ENCODE peak calls at places on chromosomes 12 and 14, in five cellular contexts. O, V, T, X and P are unnamed samples.

GRCh38 chr14:80930836-80931389 is 10.6 kb downstream of the CEP128 start:
- DNase-seq in O (no peak), V (no peak), X (peak; percentile 96), T (peak; percentile 21), P (no peak)

GRCh38 chr14:52253503-52253902 is 14.0 kb upstream of the PTGDR start:
- DNase-seq in V (no peak), T (no peak), X (peak; percentile 5), O (no peak), P (peak; percentile 46)

GRCh38 chr12:112413846-112414625 is 4.6 kb upstream of the RPL6 start:
- DNase-seq in O (no peak), V (no peak), T (no peak), X (no peak), P (no peak)

GRCh38 chr12:27335364-27336145 is 2.9 kb downstream of the BMAL2 start:
- DNase-seq in O (no peak), V (no peak), T (no peak), X (no peak), P (no peak)

GRCh38 chr12:122422769-122423257 is 344 bp upstream of the CLIP1 start:
- DNase-seq in O (peak; percentile 54), T (no peak), V (no peak), X (peak; percentile 54), P (peak; percentile 89)

GRCh38 chr14:76313303-76313702 is 62.6 kb upstream of the ESRRB start:
- DNase-seq in O (no peak), X (no peak), T (no peak), V (peak; percentile 2), P (no peak)

GRCh38 chr14:88421286-88421685 is 35.8 kb downstream of the SPATA7 start:
- DNase-seq in V (no peak), X (peak; percentile 32), O (no peak), T (no peak), P (no peak)

GRCh38 chr12:95258146-95258545 is 40.5 kb downstream of the VEZT start:
- DNase-seq in V (no peak), X (peak; percentile 55), O (no peak), T (no peak), P (no peak)

GRCh38 chr14:73591690-73592448 is at the start of gene ACOT4:
- DNase-seq in T (peak; percentile 35), X (peak; percentile 20), V (peak; percentile 80), O (peak; percentile 54), P (peak; percentile 73)

GRCh38 chr14:64196668-64197411 is 97.3 kb downstream of the ESR2 start:
- DNase-seq in T (no peak), O (peak; percentile 59), V (peak; percentile 90), X (peak; percentile 64), P (peak; percentile 90)

GRCh38 chr12:9378430-9378835 is 170.2 kb upstream of the PZP start:
- DNase-seq in O (no peak), T (no peak), X (no peak), V (no peak), P (peak; percentile 85)

GRCh38 chr14:100640481-100641273 is 53.5 kb upstream of the BEGAIN start:
- DNase-seq in O (peak; percentile 38), X (peak; percentile 28), V (no peak), T (peak; percentile 41), P (no peak)

GRCh38 chr12:120252071-120252906 is 13.2 kb downstream of the PXN start:
- DNase-seq in X (no peak), T (peak; percentile 65), V (no peak), O (no peak), P (no peak)

GRCh38 chr14:33120966-33121365 is 182.3 kb downstream of the NPAS3 start:
- DNase-seq in T (no peak), X (no peak), V (no peak), O (no peak), P (no peak)

GRCh38 chr12:108338915-108339657 is at the start of gene CMKLR1:
- DNase-seq in X (no peak), V (peak; percentile 74), T (no peak), O (peak; percentile 85), P (peak; percentile 84)

GRCh38 chr14:35390577-35391387 is 13.8 kb downstream of the NFKBIA start:
- DNase-seq in T (no peak), V (no peak), X (no peak), O (peak; percentile 33), P (peak; percentile 55)

GRCh38 chr12:128969480-128970055 is 116.3 kb downstream of the GLT1D1 start:
- DNase-seq in V (peak; percentile 69), X (no peak), O (no peak), T (no peak), P (peak; percentile 94)

GRCh38 chr12:108633534-108634224 is at the start of gene SELPLG:
- DNase-seq in V (peak; percentile 94), X (no peak), T (peak; percentile 83), O (peak; percentile 92), P (no peak)

GRCh38 chr14:99119554-99119953 is 152.4 kb downstream of the BCL11B start:
- DNase-seq in T (no peak), X (no peak), O (peak; percentile 19), V (no peak), P (peak; percentile 34)

GRCh38 chr12:66881401-66881800 is 202.5 kb upstream of the GRIP1 start:
- DNase-seq in O (no peak), V (no peak), X (no peak), T (no peak), P (no peak)

GRCh38 chr14:72515779-72516770 is 377.8 kb downstream of the DPF3 start:
- DNase-seq in O (no peak), X (peak; percentile 69), V (no peak), T (no peak), P (peak; percentile 61)

GRCh38 chr12:15320881-15321280 is 1.4 kb upstream of the PTPRO start:
- DNase-seq in V (no peak), T (no peak), X (no peak), O (no peak), P (no peak)

GRCh38 chr14:74459981-74460380 is 33.1 kb downstream of the NPC2 start:
- DNase-seq in T (no peak), V (no peak), X (no peak), O (no peak), P (peak; percentile 36)

GRCh38 chr12:54386781-54387467 is 2.4 kb upstream of the ZNF385A start:
- DNase-seq in T (no peak), V (no peak), O (no peak), X (no peak), P (no peak)

GRCh38 chr12:54388214-54389138 is 3.9 kb upstream of the ZNF385A start:
- DNase-seq in V (no peak), T (no peak), X (no peak), O (no peak), P (no peak)

GRCh38 chr12:54384591-54385041 is at the start of gene ZNF385A:
- DNase-seq in V (peak; percentile 80), T (no peak), O (peak; percentile 82), X (no peak), P (no peak)

GRCh38 chr12:54383041-54383609 is 1.4 kb downstream of the ZNF385A start:
- DNase-seq in O (no peak), X (peak; percentile 96), T (no peak), V (no peak), P (no peak)

DNA sequence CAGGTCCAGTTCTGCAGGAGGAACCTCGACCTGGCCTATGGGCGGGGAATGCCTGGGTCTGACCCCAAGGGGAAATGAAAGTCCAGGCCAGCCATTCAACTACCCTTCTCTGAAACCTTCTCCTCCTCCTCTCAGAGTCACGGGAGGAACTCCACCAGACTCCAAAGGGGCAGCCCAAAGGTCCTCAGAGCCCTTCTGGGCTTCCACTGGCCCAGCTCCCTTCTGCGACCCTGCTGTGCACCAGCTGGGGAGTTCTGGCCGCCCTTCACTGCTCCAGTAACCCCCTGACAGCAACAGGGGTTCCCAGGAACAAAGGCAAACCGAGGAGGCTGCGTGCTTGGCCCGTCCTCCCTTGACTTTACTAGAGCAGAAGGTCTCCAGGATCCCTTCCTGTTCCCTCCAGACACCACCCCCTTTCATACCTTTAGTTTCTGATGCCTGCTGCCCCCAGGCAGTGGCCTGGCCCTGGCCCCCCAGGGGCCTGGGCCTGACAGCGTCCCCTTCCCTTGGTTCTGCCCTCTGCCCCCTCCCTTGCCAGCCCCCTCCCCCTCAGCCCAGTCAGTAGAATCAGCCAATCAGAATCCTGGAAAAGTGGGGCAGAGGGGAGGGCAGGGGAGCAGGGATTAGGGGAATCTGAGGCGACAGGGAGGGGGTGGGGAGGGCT is 850 bp upstream of the ZNF385A start:
- DNase-seq in O (peak; percentile 66), T (no peak), V (peak; percentile 70), X (no peak), P (peak; percentile 79)
- H3K27ac ChIP-seq in O (no peak overlapping the region), T (no peak overlapping the region), V (peak overlapping the region; percentile 72), X (no peak overlapping the region), P (no peak overlapping the region)

GRCh38 chr14:104665663-104666522 is 23.5 kb upstream of the INF2 start:
- DNase-seq in O (no peak), T (peak; percentile 30), X (no peak), V (peak; percentile 77), P (peak; percentile 87)
- H3K27ac ChIP-seq in O (no peak overlapping the region), T (no peak overlapping the region), X (no peak overlapping the region), V (no peak overlapping the region), P (peak overlapping the region; percentile 94)

GRCh38 chr12:124480469-124481256 is 86.7 kb downstream of the NCOR2 start:
- DNase-seq in V (no peak), X (peak; percentile 47), O (no peak), T (no peak), P (no peak)
- H3K27ac ChIP-seq in V (peak overlapping the region; percentile 47), X (no peak overlapping the region), O (no peak overlapping the region), T (no peak overlapping the region), P (peak overlapping the region; percentile 49)

DNA sequence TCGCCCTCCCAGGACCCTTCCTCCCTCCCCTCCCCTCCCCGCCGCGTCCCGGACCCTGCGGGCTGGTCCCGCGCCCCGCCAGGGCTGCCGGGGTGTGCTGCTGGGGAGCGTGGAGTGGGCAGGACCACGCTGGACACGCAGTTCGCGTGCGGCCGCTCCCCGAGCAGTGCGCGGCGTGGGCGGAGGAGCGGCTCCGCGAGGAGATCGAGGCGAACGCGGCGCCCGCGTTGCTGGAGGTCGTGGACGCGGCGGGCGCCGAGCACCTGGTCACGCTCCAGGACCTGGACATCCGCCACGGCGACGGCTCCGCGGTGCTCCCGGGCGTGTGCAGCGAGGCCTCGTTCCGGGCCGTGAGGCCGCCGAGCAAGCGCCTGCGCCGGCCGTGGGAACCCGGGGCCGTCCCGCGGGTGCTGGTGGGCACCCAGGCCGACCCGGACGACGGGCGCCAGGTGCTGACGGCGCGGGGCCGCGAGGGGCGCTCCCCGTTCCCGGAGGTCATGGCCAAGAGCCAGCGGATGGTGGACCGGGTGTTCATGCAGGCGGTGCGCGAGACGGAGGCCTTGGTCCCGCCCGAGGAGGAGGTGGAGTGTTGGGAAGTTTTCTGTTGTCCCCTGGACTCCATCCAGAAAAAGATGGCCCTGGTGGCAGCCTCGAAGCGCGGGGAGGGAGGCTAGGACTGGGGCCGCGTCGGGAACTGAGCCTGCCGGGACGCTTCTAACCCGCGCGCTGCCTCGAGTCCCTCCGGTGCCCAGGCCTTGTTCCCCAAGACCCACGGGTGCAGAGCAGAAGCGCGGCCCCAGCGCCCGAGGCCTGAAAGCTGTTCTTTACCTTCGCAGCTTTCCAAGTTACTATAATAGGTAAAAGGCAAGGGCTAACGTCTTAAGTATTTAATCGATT is 54.7 kb upstream of the EIF5 start:
- DNase-seq in O (no peak), T (no peak), X (no peak), V (no peak), P (peak; percentile 82)
- H3K27ac ChIP-seq in O (no peak overlapping the region), T (no peak overlapping the region), X (no peak overlapping the region), V (no peak overlapping the region), P (no peak overlapping the region)